ENCODE peak calls at places on chromosomes 3 and 15, in six cellular contexts. One of them, this sample, is unnamed.

GRCh38 chr3:127446756-127447155 is 143.8 kb downstream of the TPRA1 start:
- DNase-seq in astrocyte: no peak
- DNase-seq in lower lobe of right lung: no peak
- DNase-seq in Panc1: no peak
- DNase-seq in A549: no peak
- DNase-seq in CD8-positive, alpha-beta T cell: no peak
- DNase-seq in this sample: no peak

GRCh38 chr15:100570282-100570681 is 31.7 kb downstream of the LINS1 start:
- DNase-seq in lower lobe of right lung: no peak
- DNase-seq in astrocyte: no peak
- DNase-seq in Panc1: no peak
- DNase-seq in CD8-positive, alpha-beta T cell: no peak
- DNase-seq in A549: no peak
- DNase-seq in this sample: no peak

GRCh38 chr15:60795889-60796288 is 316.9 kb upstream of the ICE2 start:
- DNase-seq in lower lobe of right lung: no peak
- DNase-seq in Panc1: no peak
- DNase-seq in A549: no peak
- DNase-seq in astrocyte: no peak
- DNase-seq in CD8-positive, alpha-beta T cell: no peak
- DNase-seq in this sample: no peak

GRCh38 chr3:166962911-166963310 is 417.2 kb downstream of the ZBBX start:
- DNase-seq in astrocyte: no peak
- DNase-seq in lower lobe of right lung: no peak
- DNase-seq in Panc1: no peak
- DNase-seq in CD8-positive, alpha-beta T cell: no peak
- DNase-seq in A549: no peak
- DNase-seq in this sample: no peak

GRCh38 chr3:131357275-131357674 is 24.3 kb upstream of the NUDT16 start:
- DNase-seq in lower lobe of right lung: no peak
- DNase-seq in Panc1: no peak
- DNase-seq in astrocyte: no peak
- DNase-seq in A549: no peak
- DNase-seq in CD8-positive, alpha-beta T cell: no peak
- DNase-seq in this sample: no peak

GRCh38 chr3:64216706-64217105 is 8.6 kb downstream of the PRICKLE2 start:
- DNase-seq in Panc1: no peak
- DNase-seq in astrocyte: peak; percentile 58
- DNase-seq in CD8-positive, alpha-beta T cell: no peak
- DNase-seq in A549: no peak
- DNase-seq in lower lobe of right lung: no peak
- DNase-seq in this sample: peak; percentile 69

GRCh38 chr15:44064706-44065105 is 130.4 kb downstream of the FRMD5 start:
- DNase-seq in A549: no peak
- DNase-seq in Panc1: no peak
- DNase-seq in astrocyte: no peak
- DNase-seq in CD8-positive, alpha-beta T cell: no peak
- DNase-seq in lower lobe of right lung: no peak
- DNase-seq in this sample: no peak

GRCh38 chr3:46812237-46812791 is 50.9 kb downstream of the MYL3 start:
- DNase-seq in A549: peak; percentile 21
- DNase-seq in Panc1: no peak
- DNase-seq in astrocyte: peak; percentile 30
- DNase-seq in lower lobe of right lung: peak; percentile 83
- DNase-seq in CD8-positive, alpha-beta T cell: peak; percentile 78
- DNase-seq in this sample: peak; percentile 37

GRCh38 chr3:195003006-195003892 is 267.7 kb downstream of the XXYLT1 start:
- DNase-seq in CD8-positive, alpha-beta T cell: peak; percentile 31
- DNase-seq in lower lobe of right lung: peak; percentile 75
- DNase-seq in astrocyte: no peak
- DNase-seq in A549: no peak
- DNase-seq in Panc1: no peak
- DNase-seq in this sample: no peak

GRCh38 chr3:155270485-155271342 is 22.8 kb downstream of the STRIT1 start:
- DNase-seq in lower lobe of right lung: no peak
- DNase-seq in CD8-positive, alpha-beta T cell: no peak
- DNase-seq in Panc1: no peak
- DNase-seq in A549: no peak
- DNase-seq in astrocyte: peak; percentile 11
- DNase-seq in this sample: no peak

GRCh38 chr15:62436235-62436634 is 271.1 kb upstream of the C2CD4B start:
- DNase-seq in Panc1: no peak
- DNase-seq in lower lobe of right lung: no peak
- DNase-seq in CD8-positive, alpha-beta T cell: no peak
- DNase-seq in astrocyte: no peak
- DNase-seq in A549: no peak
- DNase-seq in this sample: no peak

GRCh38 chr3:171654809-171655208 is 155.5 kb downstream of the PLD1 start:
- DNase-seq in Panc1: no peak
- DNase-seq in CD8-positive, alpha-beta T cell: no peak
- DNase-seq in lower lobe of right lung: no peak
- DNase-seq in astrocyte: peak; percentile 49
- DNase-seq in A549: no peak
- DNase-seq in this sample: peak; percentile 83

GRCh38 chr3:120182613-120183524 is 88.6 kb upstream of the GSK3B start:
- DNase-seq in Panc1: no peak
- DNase-seq in A549: peak; percentile 34
- DNase-seq in lower lobe of right lung: no peak
- DNase-seq in CD8-positive, alpha-beta T cell: peak; percentile 29
- DNase-seq in astrocyte: no peak
- DNase-seq in this sample: peak; percentile 70

GRCh38 chr3:50600841-50601591 is 10.6 kb downstream of the CISH start:
- DNase-seq in CD8-positive, alpha-beta T cell: peak; percentile 76
- DNase-seq in astrocyte: peak; percentile 94
- DNase-seq in Panc1: no peak
- DNase-seq in A549: peak; percentile 89
- DNase-seq in lower lobe of right lung: peak; percentile 96
- DNase-seq in this sample: peak; percentile 88

GRCh38 chr15:64017082-64017588 is 29.1 kb downstream of the DAPK2 start:
- DNase-seq in Panc1: peak; percentile 79
- DNase-seq in lower lobe of right lung: no peak
- DNase-seq in CD8-positive, alpha-beta T cell: no peak
- DNase-seq in A549: peak; percentile 83
- DNase-seq in astrocyte: peak; percentile 67
- DNase-seq in this sample: peak; percentile 75

GRCh38 chr15:34716111-34716510 is 38.7 kb downstream of the GJD2 start:
- DNase-seq in astrocyte: no peak
- DNase-seq in Panc1: no peak
- DNase-seq in lower lobe of right lung: no peak
- DNase-seq in A549: no peak
- DNase-seq in CD8-positive, alpha-beta T cell: no peak
- DNase-seq in this sample: no peak

GRCh38 chr3:97872209-97873042 is 50.6 kb downstream of the CRYBG3 start:
- DNase-seq in lower lobe of right lung: no peak
- DNase-seq in Panc1: no peak
- DNase-seq in astrocyte: peak; percentile 97
- DNase-seq in CD8-positive, alpha-beta T cell: no peak
- DNase-seq in A549: no peak
- DNase-seq in this sample: peak; percentile 99

GRCh38 chr3:167952969-167953368 is 142.8 kb downstream of the GOLIM4 start:
- DNase-seq in astrocyte: no peak
- DNase-seq in lower lobe of right lung: no peak
- DNase-seq in A549: no peak
- DNase-seq in Panc1: no peak
- DNase-seq in CD8-positive, alpha-beta T cell: no peak
- DNase-seq in this sample: no peak

GRCh38 chr3:158127250-158128219 is 17.6 kb downstream of the RSRC1 start:
- DNase-seq in Panc1: no peak
- DNase-seq in astrocyte: peak; percentile 35
- DNase-seq in CD8-positive, alpha-beta T cell: no peak
- DNase-seq in A549: peak; percentile 53
- DNase-seq in lower lobe of right lung: no peak
- DNase-seq in this sample: peak; percentile 64

GRCh38 chr3:19394946-19395345 is 246.6 kb downstream of the KCNH8 start:
- DNase-seq in astrocyte: no peak
- DNase-seq in A549: peak; percentile 17
- DNase-seq in Panc1: no peak
- DNase-seq in lower lobe of right lung: no peak
- DNase-seq in CD8-positive, alpha-beta T cell: no peak
- DNase-seq in this sample: no peak

GRCh38 chr15:34815836-34816235 is 20.5 kb upstream of the ACTC1 start:
- DNase-seq in A549: no peak
- DNase-seq in Panc1: no peak
- DNase-seq in lower lobe of right lung: no peak
- DNase-seq in CD8-positive, alpha-beta T cell: no peak
- DNase-seq in astrocyte: no peak
- DNase-seq in this sample: no peak

GRCh38 chr15:72472907-72473669 is 1.0 kb upstream of the ARIH1 start:
- DNase-seq in Panc1: no peak
- DNase-seq in lower lobe of right lung: no peak
- DNase-seq in A549: peak; percentile 42
- DNase-seq in astrocyte: no peak
- DNase-seq in CD8-positive, alpha-beta T cell: no peak
- DNase-seq in this sample: no peak

GRCh38 chr3:81242871-81243270 is 518.6 kb downstream of the GBE1 start:
- DNase-seq in lower lobe of right lung: no peak
- DNase-seq in astrocyte: no peak
- DNase-seq in A549: peak; percentile 6
- DNase-seq in CD8-positive, alpha-beta T cell: no peak
- DNase-seq in Panc1: no peak
- DNase-seq in this sample: peak; percentile 20

GRCh38 chr15:64883997-64884511 is 27.6 kb upstream of the ANKDD1A start:
- DNase-seq in A549: peak; percentile 84
- DNase-seq in lower lobe of right lung: peak; percentile 85
- DNase-seq in Panc1: peak; percentile 84
- DNase-seq in CD8-positive, alpha-beta T cell: peak; percentile 81
- DNase-seq in astrocyte: peak; percentile 81
- DNase-seq in this sample: peak; percentile 89

GRCh38 chr15:59688383-59688887 is 685 bp downstream of the BNIP2 start:
- DNase-seq in CD8-positive, alpha-beta T cell: peak; percentile 51
- DNase-seq in Panc1: no peak
- DNase-seq in astrocyte: peak; percentile 67
- DNase-seq in lower lobe of right lung: no peak
- DNase-seq in A549: peak; percentile 72
- DNase-seq in this sample: peak; percentile 28

DNA sequence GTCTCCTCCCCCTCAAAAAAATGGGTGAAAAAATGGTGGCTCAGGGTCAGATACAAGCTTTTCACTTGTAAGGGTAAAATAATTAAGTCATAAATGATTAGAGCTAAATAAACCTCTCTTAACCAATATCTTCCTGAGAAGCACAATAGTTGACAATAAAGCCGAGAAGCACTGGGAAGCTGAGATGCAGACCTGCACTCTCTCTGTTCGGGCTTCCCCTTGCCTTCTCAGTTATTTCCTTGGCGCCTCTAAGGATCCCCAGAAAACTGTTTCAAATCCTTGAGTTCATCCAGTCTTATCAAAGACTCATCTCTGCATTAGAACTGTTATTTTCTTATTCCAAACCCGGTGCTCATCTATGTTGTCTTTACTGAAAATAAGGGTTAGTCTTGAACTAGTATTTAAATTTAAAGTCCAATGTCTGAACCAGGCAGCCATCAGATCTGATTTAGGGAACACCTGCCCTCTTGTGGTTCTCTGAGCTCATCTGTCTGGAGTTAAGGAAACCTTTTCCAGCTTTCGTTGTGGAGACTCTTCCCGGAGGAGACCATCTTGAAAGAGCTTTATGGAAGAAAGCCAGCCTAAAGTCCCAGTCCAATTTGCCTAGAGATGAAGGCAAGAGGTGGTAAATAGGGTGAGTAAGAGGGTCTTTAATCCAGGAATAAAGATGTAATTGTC is 256.4 kb upstream of the MCTP2 start:
- DNase-seq in CD8-positive, alpha-beta T cell: no peak
- DNase-seq in lower lobe of right lung: no peak
- DNase-seq in astrocyte: peak; percentile 33
- DNase-seq in Panc1: no peak
- DNase-seq in A549: peak; percentile 37
- DNase-seq in this sample: peak; percentile 10
- TF ChIP-seq CTCF in CD8-positive, alpha-beta T cell: no peak
- TF ChIP-seq CTCF in lower lobe of right lung: peak; percentile 28
- TF ChIP-seq CTCF in astrocyte: peak; percentile 48
- TF ChIP-seq CTCF in Panc1: peak; percentile 51
- TF ChIP-seq CTCF in A549: no peak
- TF ChIP-seq CTCF in this sample: peak; percentile 79

GRCh38 chr15:66620744-66621344 is 55.0 kb upstream of the LCTL start:
- DNase-seq in A549: no peak
- DNase-seq in lower lobe of right lung: no peak
- DNase-seq in astrocyte: no peak
- DNase-seq in CD8-positive, alpha-beta T cell: no peak
- DNase-seq in Panc1: no peak
- DNase-seq in this sample: no peak
- H3K4me1 ChIP-seq in A549: peaks cover 18% of the 10 kb centered on the region
- H3K4me1 ChIP-seq in lower lobe of right lung: peaks cover 65% of the 10 kb centered on the region
- H3K4me1 ChIP-seq in astrocyte: peaks cover 21% of the 10 kb centered on the region
- H3K4me1 ChIP-seq in CD8-positive, alpha-beta T cell: no peaks in the 10 kb centered on the region
- H3K4me1 ChIP-seq in Panc1: peaks cover 45% of the 10 kb centered on the region
- H3K4me1 ChIP-seq in this sample: no peaks in the 10 kb centered on the region

DNA sequence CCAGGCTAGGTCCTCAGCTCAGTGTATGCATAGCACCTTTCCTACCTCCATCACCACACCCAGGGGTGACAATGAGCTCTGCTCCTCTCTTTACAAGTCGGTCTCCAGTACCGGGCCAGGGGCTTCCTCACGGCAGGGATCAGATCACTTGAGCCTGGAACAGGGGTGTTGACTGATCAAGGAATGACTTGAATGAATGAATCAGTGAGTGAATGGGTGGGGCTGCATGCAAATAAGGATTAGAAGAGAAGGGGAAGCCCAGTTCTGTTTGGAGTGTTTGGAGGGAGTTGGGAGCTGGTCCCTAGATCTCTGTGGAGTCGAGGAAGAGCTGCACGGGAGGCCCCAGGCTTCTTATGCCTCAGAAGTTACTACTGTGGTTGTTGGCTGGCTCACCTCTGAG is 87.0 kb downstream of the TMEM266 start:
- DNase-seq in astrocyte: no peak
- DNase-seq in Panc1: no peak
- DNase-seq in CD8-positive, alpha-beta T cell: no peak
- DNase-seq in lower lobe of right lung: no peak
- DNase-seq in A549: no peak
- DNase-seq in this sample: peak; percentile 20
- H3K27ac ChIP-seq in astrocyte: no peak overlapping the region
- H3K27ac ChIP-seq in Panc1: no peak overlapping the region
- H3K27ac ChIP-seq in CD8-positive, alpha-beta T cell: no peak overlapping the region
- H3K27ac ChIP-seq in lower lobe of right lung: no peak overlapping the region
- H3K27ac ChIP-seq in A549: no peak overlapping the region
- H3K27ac ChIP-seq in this sample: no peak overlapping the region

DNA sequence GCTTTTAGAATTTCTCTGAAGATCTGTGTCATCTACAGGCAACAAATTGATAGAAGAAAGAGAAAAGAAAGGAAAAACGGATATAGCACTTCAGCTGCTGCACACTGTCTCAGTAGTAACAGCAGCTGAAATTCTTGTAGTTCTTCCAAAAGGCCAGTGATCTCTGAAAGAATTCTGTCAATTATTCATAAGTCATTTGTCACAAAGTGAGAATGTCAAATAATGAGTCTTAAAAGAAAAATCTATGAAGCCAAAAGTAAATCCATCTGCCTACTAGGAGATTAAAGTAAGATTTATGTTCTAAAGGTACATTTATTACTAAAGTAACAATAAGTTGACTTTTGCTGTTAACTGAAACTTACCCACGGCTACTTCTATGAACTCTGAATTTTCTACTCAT is 24.6 kb downstream of the IFT80 start:
- DNase-seq in A549: peak; percentile 24
- DNase-seq in astrocyte: no peak
- DNase-seq in lower lobe of right lung: no peak
- DNase-seq in Panc1: no peak
- DNase-seq in CD8-positive, alpha-beta T cell: no peak
- DNase-seq in this sample: no peak
- TF ChIP-seq CTCF in A549: no peak
- TF ChIP-seq CTCF in astrocyte: no peak
- TF ChIP-seq CTCF in lower lobe of right lung: no peak
- TF ChIP-seq CTCF in Panc1: no peak
- TF ChIP-seq CTCF in CD8-positive, alpha-beta T cell: no peak
- TF ChIP-seq CTCF in this sample: no peak

This sample was measured in foreskin keratinocyte.